ENCODE peak calls at places on chromosomes 12 and 14, in five cellular contexts. One of them, this sample, is unnamed.

GRCh38 chr12:386651-387050 is 2.5 kb downstream of the KDM5A start:
- DNase-seq in foreskin fibroblast: peak
- DNase-seq in non-pigmented ciliary epithelial cell: no peak
- DNase-seq in GM19239: no peak
- DNase-seq in CMK: no peak
- DNase-seq in this sample: no peak

GRCh38 chr14:94027566-94028449 is 1.7 kb downstream of the OTUB2 start:
- DNase-seq in GM19239: no peak
- DNase-seq in foreskin fibroblast: no peak
- DNase-seq in non-pigmented ciliary epithelial cell: no peak
- DNase-seq in CMK: no peak
- DNase-seq in this sample: no peak

GRCh38 chr14:22849212-22849819 is 12.9 kb downstream of the MMP14 start:
- DNase-seq in GM19239: no peak
- DNase-seq in foreskin fibroblast: peak
- DNase-seq in non-pigmented ciliary epithelial cell: no peak
- DNase-seq in CMK: no peak
- DNase-seq in this sample: no peak

GRCh38 chr12:116534341-116535121 is 24.6 kb upstream of the MAP1LC3B2 start:
- DNase-seq in GM19239: no peak
- DNase-seq in foreskin fibroblast: peak
- DNase-seq in CMK: no peak
- DNase-seq in non-pigmented ciliary epithelial cell: no peak
- DNase-seq in this sample: peak

GRCh38 chr14:105952826-105953225 is 426.4 kb downstream of the TMEM121 start:
- DNase-seq in GM19239: no peak
- DNase-seq in non-pigmented ciliary epithelial cell: no peak
- DNase-seq in foreskin fibroblast: no peak
- DNase-seq in CMK: no peak
- DNase-seq in this sample: no peak

GRCh38 chr12:64801381-64801780 is 23.1 kb upstream of the TBC1D30 start:
- DNase-seq in foreskin fibroblast: peak
- DNase-seq in CMK: no peak
- DNase-seq in GM19239: no peak
- DNase-seq in non-pigmented ciliary epithelial cell: no peak
- DNase-seq in this sample: no peak

GRCh38 chr14:66824251-66824650 is 316.3 kb downstream of the GPHN start:
- DNase-seq in CMK: no peak
- DNase-seq in foreskin fibroblast: no peak
- DNase-seq in GM19239: no peak
- DNase-seq in non-pigmented ciliary epithelial cell: no peak
- DNase-seq in this sample: no peak

GRCh38 chr12:105228494-105228893 is 7.5 kb downstream of the APPL2 start:
- DNase-seq in non-pigmented ciliary epithelial cell: no peak
- DNase-seq in foreskin fibroblast: peak
- DNase-seq in GM19239: no peak
- DNase-seq in CMK: no peak
- DNase-seq in this sample: no peak

GRCh38 chr14:71554959-71555612 is 377.1 kb upstream of the RGS6 start:
- DNase-seq in foreskin fibroblast: no peak
- DNase-seq in CMK: no peak
- DNase-seq in non-pigmented ciliary epithelial cell: no peak
- DNase-seq in GM19239: no peak
- DNase-seq in this sample: no peak

GRCh38 chr14:23061995-23062394 is 4.7 kb upstream of the CDH24 start:
- DNase-seq in GM19239: no peak
- DNase-seq in non-pigmented ciliary epithelial cell: peak
- DNase-seq in foreskin fibroblast: peak
- DNase-seq in CMK: no peak
- DNase-seq in this sample: no peak

GRCh38 chr14:106318700-106319099 is 792.3 kb downstream of the TMEM121 start:
- DNase-seq in GM19239: peak
- DNase-seq in CMK: no peak
- DNase-seq in non-pigmented ciliary epithelial cell: no peak
- DNase-seq in foreskin fibroblast: no peak
- DNase-seq in this sample: no peak

GRCh38 chr12:75560167-75560566 is 48.8 kb upstream of the KRR1 start:
- DNase-seq in foreskin fibroblast: peak
- DNase-seq in GM19239: no peak
- DNase-seq in non-pigmented ciliary epithelial cell: no peak
- DNase-seq in CMK: no peak
- DNase-seq in this sample: no peak

GRCh38 chr14:50875359-50876090 is 3.7 kb downstream of the ABHD12B start:
- DNase-seq in GM19239: peak
- DNase-seq in foreskin fibroblast: peak
- DNase-seq in CMK: no peak
- DNase-seq in non-pigmented ciliary epithelial cell: peak
- DNase-seq in this sample: no peak

GRCh38 chr12:50085615-50085928 is 430 bp downstream of the SMARCD1 start:
- DNase-seq in non-pigmented ciliary epithelial cell: no peak
- DNase-seq in CMK: no peak
- DNase-seq in foreskin fibroblast: peak
- DNase-seq in GM19239: no peak
- DNase-seq in this sample: no peak